ENCODE peak calls at places on chromosome 5, in four cellular contexts. One of them, this sample, is unnamed.

GRCh38 chr5:160508780-160509361 is 87.2 kb downstream of the PTTG1 start:
- DNase-seq in sigmoid colon: peak
- DNase-seq in SW480: peak
- DNase-seq in amniotic stem cell: peak
- DNase-seq in this sample: peak

GRCh38 chr5:68415177-68416085 is 199.9 kb downstream of the PIK3R1 start:
- DNase-seq in amniotic stem cell: no peak
- DNase-seq in SW480: no peak
- DNase-seq in sigmoid colon: no peak
- DNase-seq in this sample: no peak

GRCh38 chr5:125408582-125409069 is 662.2 kb upstream of the ZNF608 start:
- DNase-seq in amniotic stem cell: no peak
- DNase-seq in sigmoid colon: no peak
- DNase-seq in SW480: peak
- DNase-seq in this sample: peak

GRCh38 chr5:132257131-132258101 is at the start of gene PDLIM4:
- DNase-seq in SW480: no peak
- DNase-seq in amniotic stem cell: no peak
- DNase-seq in sigmoid colon: peak
- DNase-seq in this sample: no peak

GRCh38 chr5:59069438-59070079 is 486.7 kb downstream of the RAB3C start:
- DNase-seq in sigmoid colon: peak
- DNase-seq in SW480: peak
- DNase-seq in amniotic stem cell: no peak
- DNase-seq in this sample: peak

GRCh38 chr5:30879887-30880286 is 313.6 kb upstream of the CDH6 start:
- DNase-seq in amniotic stem cell: no peak
- DNase-seq in sigmoid colon: no peak
- DNase-seq in SW480: no peak
- DNase-seq in this sample: no peak

GRCh38 chr5:91499943-91500531 is 116.9 kb upstream of the ARRDC3 start:
- DNase-seq in SW480: peak
- DNase-seq in sigmoid colon: no peak
- DNase-seq in amniotic stem cell: peak
- DNase-seq in this sample: peak

GRCh38 chr5:156475182-156475830 is 148.3 kb downstream of the SGCD start:
- DNase-seq in SW480: no peak
- DNase-seq in sigmoid colon: no peak
- DNase-seq in amniotic stem cell: no peak
- DNase-seq in this sample: peak

GRCh38 chr5:88489433-88489832 is 220.8 kb upstream of the TMEM161B start:
- DNase-seq in amniotic stem cell: no peak
- DNase-seq in SW480: no peak
- DNase-seq in sigmoid colon: no peak
- DNase-seq in this sample: no peak

GRCh38 chr5:38414348-38414747 is 142.1 kb downstream of the LIFR start:
- DNase-seq in amniotic stem cell: peak
- DNase-seq in SW480: no peak
- DNase-seq in sigmoid colon: no peak
- DNase-seq in this sample: peak

GRCh38 chr5:37757980-37758582 is 81.8 kb downstream of the GDNF start:
- DNase-seq in SW480: no peak
- DNase-seq in sigmoid colon: no peak
- DNase-seq in amniotic stem cell: no peak
- DNase-seq in this sample: peak

GRCh38 chr5:129460121-129460950 is at the start of gene ADAMTS19:
- DNase-seq in SW480: peak
- DNase-seq in amniotic stem cell: peak
- DNase-seq in sigmoid colon: no peak
- DNase-seq in this sample: peak

GRCh38 chr5:100464418-100464817 is 70.8 kb upstream of the FAM174A start:
- DNase-seq in sigmoid colon: no peak
- DNase-seq in SW480: no peak
- DNase-seq in amniotic stem cell: no peak
- DNase-seq in this sample: peak

GRCh38 chr5:200985-201384 is 9.7 kb downstream of the LRRC14B start:
- DNase-seq in amniotic stem cell: no peak
- DNase-seq in SW480: no peak
- DNase-seq in sigmoid colon: no peak
- DNase-seq in this sample: no peak

GRCh38 chr5:178378527-178379484 is 146.2 kb upstream of the PHYKPL start:
- DNase-seq in sigmoid colon: no peak
- DNase-seq in SW480: no peak
- DNase-seq in amniotic stem cell: no peak
- DNase-seq in this sample: no peak

GRCh38 chr5:60333103-60333502 is 366.9 kb downstream of the DEPDC1B start:
- DNase-seq in sigmoid colon: no peak
- DNase-seq in amniotic stem cell: no peak
- DNase-seq in SW480: no peak
- DNase-seq in this sample: peak

GRCh38 chr5:136103118-136103517 is 29.5 kb upstream of the SMAD5 start:
- DNase-seq in sigmoid colon: no peak
- DNase-seq in amniotic stem cell: no peak
- DNase-seq in SW480: no peak
- DNase-seq in this sample: no peak

GRCh38 chr5:93585753-93586385 is 2.8 kb downstream of the NR2F1 start:
- DNase-seq in SW480: no peak
- DNase-seq in amniotic stem cell: no peak
- DNase-seq in sigmoid colon: peak
- DNase-seq in this sample: peak

GRCh38 chr5:143985832-143986485 is 174.0 kb downstream of the HMHB1 start:
- DNase-seq in SW480: no peak
- DNase-seq in amniotic stem cell: peak
- DNase-seq in sigmoid colon: no peak
- DNase-seq in this sample: peak

GRCh38 chr5:172658869-172659513 is 17.9 kb downstream of the NEURL1B start:
- DNase-seq in SW480: no peak
- DNase-seq in amniotic stem cell: no peak
- DNase-seq in sigmoid colon: peak
- DNase-seq in this sample: no peak

GRCh38 chr5:98436672-98437071 is 336.8 kb upstream of the RGMB start:
- DNase-seq in sigmoid colon: no peak
- DNase-seq in SW480: no peak
- DNase-seq in amniotic stem cell: no peak
- DNase-seq in this sample: no peak

GRCh38 chr5:32449216-32449721 is 4.7 kb upstream of the ZFR start:
- DNase-seq in sigmoid colon: no peak
- DNase-seq in amniotic stem cell: no peak
- DNase-seq in SW480: no peak
- DNase-seq in this sample: no peak

GRCh38 chr5:66742083-66742895 is 146.1 kb downstream of the MAST4 start:
- DNase-seq in amniotic stem cell: no peak
- DNase-seq in sigmoid colon: no peak
- DNase-seq in SW480: peak
- DNase-seq in this sample: no peak

GRCh38 chr5:179124329-179124852 is 64.2 kb downstream of the ZNF354C start:
- DNase-seq in sigmoid colon: no peak
- DNase-seq in SW480: no peak
- DNase-seq in amniotic stem cell: no peak
- DNase-seq in this sample: no peak

GRCh38 chr5:14593326-14594036 is 11.9 kb downstream of the OTULINL start:
- DNase-seq in sigmoid colon: no peak
- DNase-seq in SW480: no peak
- DNase-seq in amniotic stem cell: no peak
- DNase-seq in this sample: no peak

GRCh38 chr5:139696894-139697658 is 48.9 kb downstream of the CXXC5 start:
- DNase-seq in sigmoid colon: peak
- DNase-seq in amniotic stem cell: peak
- DNase-seq in SW480: peak
- DNase-seq in this sample: peak

GRCh38 chr5:93809430-93809829 is 68.0 kb upstream of the POU5F2 start:
- DNase-seq in sigmoid colon: no peak
- DNase-seq in SW480: no peak
- DNase-seq in amniotic stem cell: no peak
- DNase-seq in this sample: no peak

GRCh38 chr5:35229076-35230042 is 928 bp downstream of the PRLR start:
- DNase-seq in SW480: peak
- DNase-seq in sigmoid colon: no peak
- DNase-seq in amniotic stem cell: no peak
- DNase-seq in this sample: peak

GRCh38 chr5:91956738-91957137 is 573.6 kb upstream of the ARRDC3 start:
- DNase-seq in sigmoid colon: no peak
- DNase-seq in amniotic stem cell: no peak
- DNase-seq in SW480: no peak
- DNase-seq in this sample: no peak

GRCh38 chr5:177357459-177358332 is at the start of gene RGS14:
- DNase-seq in amniotic stem cell: no peak
- DNase-seq in sigmoid colon: no peak
- DNase-seq in SW480: peak
- DNase-seq in this sample: no peak

GRCh38 chr5:36414869-36415282 is 113.2 kb upstream of the RANBP3L start:
- DNase-seq in SW480: peak
- DNase-seq in amniotic stem cell: no peak
- DNase-seq in sigmoid colon: no peak
- DNase-seq in this sample: peak

GRCh38 chr5:73280821-73281746 is 108.1 kb downstream of the TMEM174 start:
- DNase-seq in amniotic stem cell: no peak
- DNase-seq in sigmoid colon: no peak
- DNase-seq in SW480: no peak
- DNase-seq in this sample: peak

GRCh38 chr5:1329111-1329579 is 15.8 kb downstream of the CLPTM1L start:
- DNase-seq in SW480: no peak
- DNase-seq in sigmoid colon: peak
- DNase-seq in amniotic stem cell: no peak
- DNase-seq in this sample: no peak

GRCh38 chr5:65955746-65956145 is 29.4 kb downstream of the ERBIN start:
- DNase-seq in sigmoid colon: no peak
- DNase-seq in amniotic stem cell: no peak
- DNase-seq in SW480: peak
- DNase-seq in this sample: no peak

GRCh38 chr5:14445581-14446290 is 135.9 kb upstream of the OTULINL start:
- DNase-seq in amniotic stem cell: no peak
- DNase-seq in SW480: no peak
- DNase-seq in sigmoid colon: peak
- DNase-seq in this sample: peak

This sample was measured in fibroblast of mammary gland.